ENCODE peak calls at places on chromosomes 3 and 15, in seven cellular contexts. E is fibroblast of pulmonary artery; D is NCI-H2029; M is skeletal muscle cell; Y is RPMI7951; I is stimulated activated CD4-positive, alpha-beta T cell treated with anti-CD3 and anti-CD28 coated beads, TNF-alpha, amount 100 ng/mL, for 48 hours; F is transverse colon. O is an unnamed sample.

GRCh38 chr3:100044369-100044768 is 69.9 kb downstream of the FILIP1L start:
- DNase-seq in F (no peak), M (no peak), I (no peak), E (no peak), D (no peak), Y (no peak), O (no peak)

GRCh38 chr3:165624761-165625160 is 212.5 kb downstream of the BCHE start:
- DNase-seq in F (no peak), E (peak; percentile 53), M (no peak), Y (no peak), D (no peak), I (no peak), O (peak; percentile 5)

GRCh38 chr3:79724206-79724605 is 43.6 kb downstream of the ROBO1 start:
- DNase-seq in E (no peak), F (no peak), M (no peak), D (no peak), Y (no peak), I (no peak), O (no peak)

GRCh38 chr15:69414702-69415161 is 583 bp downstream of the KIF23 start:
- DNase-seq in F (peak; percentile 20), Y (peak; percentile 93), D (no peak), M (peak; percentile 56), I (peak; percentile 20), E (peak; percentile 95), O (peak; percentile 65)

GRCh38 chr3:30344288-30344687 is 262.1 kb upstream of the TGFBR2 start:
- DNase-seq in F (no peak), M (no peak), I (no peak), Y (no peak), E (no peak), D (peak; percentile 87), O (peak; percentile 42)

GRCh38 chr3:79606414-79606813 is 161.4 kb downstream of the ROBO1 start:
- DNase-seq in D (no peak), F (no peak), I (no peak), Y (no peak), E (no peak), M (no peak), O (no peak)

GRCh38 chr15:57306305-57306943 is 69.9 kb upstream of the CGNL1 start:
- DNase-seq in Y (peak; percentile 68), F (peak; percentile 92), M (no peak), I (peak; percentile 88), D (peak; percentile 45), E (peak; percentile 72), O (peak; percentile 53)

GRCh38 chr3:50314816-50315215 is 7.7 kb downstream of the HYAL2 start:
- DNase-seq in M (no peak), E (no peak), F (no peak), I (no peak), Y (no peak), D (no peak), O (no peak)

GRCh38 chr3:137988152-137988551 is 21.8 kb upstream of the CLDN18 start:
- DNase-seq in E (no peak), I (no peak), Y (no peak), F (no peak), D (peak; percentile 84), M (no peak), O (no peak)

GRCh38 chr15:84819291-84819768 is 2.2 kb downstream of the ALPK3 start:
- DNase-seq in E (no peak), Y (no peak), M (no peak), F (no peak), I (no peak), D (no peak), O (peak; percentile 25)

GRCh38 chr15:69290346-69291164 is 8.2 kb upstream of the PAQR5 start:
- DNase-seq in Y (no peak), F (no peak), I (no peak), M (no peak), D (no peak), E (peak; percentile 53), O (no peak)

GRCh38 chr15:73387507-73388255 is 18.9 kb upstream of the HCN4 start:
- DNase-seq in E (peak; percentile 75), D (no peak), M (peak; percentile 28), I (no peak), Y (peak; percentile 44), F (no peak), O (no peak)

GRCh38 chr3:46897829-46898320 is 20.4 kb downstream of the PTH1R start:
- DNase-seq in F (no peak), E (no peak), M (no peak), I (no peak), Y (no peak), D (no peak), O (no peak)

GRCh38 chr15:29631076-29632070 is 190.9 kb downstream of the TJP1 start:
- DNase-seq in F (peak; percentile 54), M (no peak), E (no peak), Y (no peak), D (peak; percentile 39), I (no peak), O (no peak)

GRCh38 chr3:184117649-184118048 is 17.5 kb upstream of the EIF2B5 start:
- DNase-seq in I (no peak), D (no peak), Y (no peak), F (no peak), M (no peak), E (no peak), O (no peak)

GRCh38 chr3:41200669-41201021 is 1.3 kb downstream of the CTNNB1 start:
- DNase-seq in F (peak; percentile 23), I (peak; percentile 17), M (peak; percentile 25), Y (peak; percentile 63), E (peak; percentile 55), D (no peak), O (peak; percentile 57)

GRCh38 chr3:127799476-127800222 is 22.7 kb downstream of the MGLL start:
- DNase-seq in E (peak; percentile 84), M (peak; percentile 77), D (no peak), Y (peak; percentile 89), I (no peak), F (no peak), O (peak; percentile 93)

GRCh38 chr3:52794612-52795099 is at the start of gene ITIH3:
- DNase-seq in D (no peak), M (no peak), E (no peak), F (no peak), Y (no peak), I (no peak), O (no peak)

GRCh38 chr15:87669846-87670245 is 586.7 kb downstream of the NTRK3 start:
- DNase-seq in F (no peak), I (no peak), E (no peak), Y (peak; percentile 86), D (no peak), M (no peak), O (no peak)

GRCh38 chr3:119084371-119085069 is 49.9 kb upstream of the IGSF11 start:
- DNase-seq in D (no peak), I (no peak), Y (no peak), F (no peak), E (no peak), M (no peak), O (no peak)

GRCh38 chr3:123028233-123028828 is 768 bp upstream of the SEMA5B start:
- DNase-seq in E (peak; percentile 81), Y (peak; percentile 69), M (peak; percentile 54), F (peak; percentile 31), I (no peak), D (peak; percentile 41), O (peak; percentile 67)

GRCh38 chr3:160053048-160053391 is 64.4 kb downstream of the IL12A start:
- DNase-seq in F (no peak), D (no peak), M (no peak), I (no peak), Y (peak; percentile 19), E (no peak), O (no peak)

GRCh38 chr3:44584646-44585501 is at the start of gene ZNF660:
- DNase-seq in D (peak; percentile 57), E (peak; percentile 75), F (peak; percentile 37), Y (peak; percentile 71), M (peak; percentile 48), I (no peak), O (peak; percentile 55)

GRCh38 chr3:8765528-8765927 is 3.9 kb downstream of the OXTR start:
- DNase-seq in M (no peak), Y (no peak), I (no peak), E (no peak), F (no peak), D (no peak), O (no peak)

GRCh38 chr3:189631409-189631808 is 220 bp downstream of the TP63 start:
- DNase-seq in E (no peak), Y (no peak), D (no peak), F (no peak), M (no peak), I (no peak), O (no peak)

GRCh38 chr3:156207802-156208685 is 87.7 kb downstream of the KCNAB1 start:
- DNase-seq in F (no peak), E (no peak), I (no peak), D (no peak), Y (peak; percentile 84), M (peak; percentile 39), O (peak; percentile 44)

GRCh38 chr3:132486086-132486485 is 68.8 kb downstream of the DNAJC13 start:
- DNase-seq in F (no peak), Y (no peak), I (no peak), M (peak; percentile 20), E (peak; percentile 46), D (no peak), O (no peak)

GRCh38 chr3:127744875-127745274 is 72.1 kb downstream of the ABTB1 start:
- DNase-seq in I (no peak), D (no peak), E (no peak), F (no peak), Y (peak; percentile 17), M (no peak), O (no peak)

GRCh38 chr15:80526556-80527340 is 122.6 kb downstream of the ARNT2 start:
- DNase-seq in D (no peak), F (no peak), E (peak; percentile 45), Y (peak; percentile 65), I (no peak), M (no peak), O (no peak)

GRCh38 chr15:66935688-66936087 is 129.7 kb upstream of the SMAD3 start:
- DNase-seq in E (no peak), I (no peak), D (no peak), F (no peak), Y (no peak), M (no peak), O (no peak)

GRCh38 chr15:52780172-52780980 is 9.8 kb downstream of the ONECUT1 start:
- DNase-seq in E (peak; percentile 66), F (peak; percentile 68), Y (peak; percentile 56), M (no peak), D (no peak), I (no peak), O (peak; percentile 57)

GRCh38 chr15:33059184-33059583 is 135.3 kb downstream of the FMN1 start:
- DNase-seq in F (no peak), D (no peak), Y (peak; percentile 32), E (peak; percentile 9), M (no peak), I (no peak), O (peak; percentile 7)

GRCh38 chr3:27675287-27675686 is 46.8 kb downstream of the EOMES start:
- DNase-seq in I (no peak), F (no peak), E (peak; percentile 85), D (no peak), M (peak; percentile 78), Y (peak; percentile 42), O (peak; percentile 66)

GRCh38 chr3:71127463-71128243 is 455.9 kb downstream of the FOXP1 start:
- DNase-seq in M (no peak), E (peak; percentile 67), I (no peak), F (no peak), Y (peak; percentile 61), D (no peak), O (peak; percentile 73)

GRCh38 chr3:59820352-59820934 is 770.6 kb upstream of the CFAP20DC start:
- DNase-seq in M (peak; percentile 39), Y (peak; percentile 67), F (no peak), I (no peak), E (peak; percentile 7), D (no peak), O (no peak)

GRCh38 chr15:44286814-44287555 is 1.5 kb upstream of the GOLM2 start:
- DNase-seq in E (no peak), F (no peak), Y (no peak), D (no peak), M (no peak), I (no peak), O (peak; percentile 24)

GRCh38 chr15:62559049-62559733 is 394.1 kb upstream of the C2CD4B start:
- DNase-seq in F (no peak), D (peak; percentile 17), Y (no peak), E (peak; percentile 66), I (no peak), M (peak; percentile 69), O (no peak)

GRCh38 chr15:44009056-44009455 is 182.3 kb downstream of the WDR76 start:
- DNase-seq in I (no peak), F (no peak), Y (peak; percentile 74), D (no peak), M (no peak), E (peak; percentile 56), O (peak; percentile 40)